ENCODE peak calls at places on chromosome 3, in four cellular contexts. P is adrenal gland, M is lower lobe of right lung, X is neural crest cell. L is an unnamed sample.

GRCh38 chr3:31533169-31533870 is 595 bp downstream of the STT3B start:
- DNase-seq in P (peak; percentile 74), M (peak; percentile 78), X (peak; percentile 39), L (peak; percentile 60)

GRCh38 chr3:59247402-59247841 is 197.6 kb upstream of the CFAP20DC start:
- DNase-seq in P (no peak), M (no peak), X (no peak), L (no peak)

GRCh38 chr3:178063475-178063874 is 472.8 kb upstream of the KCNMB2 start:
- DNase-seq in P (no peak), M (no peak), X (no peak), L (no peak)

GRCh38 chr3:153591566-153592221 is 429.7 kb downstream of the RAP2B start:
- DNase-seq in P (no peak), M (no peak), X (no peak), L (no peak)

GRCh38 chr3:153599685-153600084 is 437.7 kb downstream of the RAP2B start:
- DNase-seq in P (no peak), M (no peak), X (no peak), L (no peak)

GRCh38 chr3:192915724-192916123 is 1.9 kb downstream of the MB21D2 start:
- DNase-seq in P (no peak), M (no peak), X (no peak), L (no peak)

GRCh38 chr3:64656544-64656943 is 31.3 kb downstream of the ADAMTS9 start:
- DNase-seq in P (no peak), M (no peak), X (no peak), L (no peak)

GRCh38 chr3:182570934-182571594 is 222.2 kb upstream of the ATP11B start:
- DNase-seq in P (no peak), M (no peak), X (no peak), L (no peak)

GRCh38 chr3:69282191-69282590 is 103.7 kb downstream of the FRMD4B start:
- DNase-seq in P (no peak), M (no peak), X (no peak), L (no peak)

GRCh38 chr3:190853464-190853863 is 9.0 kb downstream of the GMNC start:
- DNase-seq in P (no peak), M (no peak), X (no peak), L (no peak)

GRCh38 chr3:52046186-52046913 is 10.0 kb downstream of the DUSP7 start:
- DNase-seq in P (peak; percentile 91), M (no peak), X (no peak), L (no peak)

GRCh38 chr3:14466179-14466903 is 63.9 kb downstream of the SLC6A6 start:
- DNase-seq in P (no peak), M (no peak), X (no peak), L (no peak)

GRCh38 chr3:131349454-131349853 is 32.1 kb upstream of the NUDT16 start:
- DNase-seq in P (no peak), M (no peak), X (no peak), L (no peak)

GRCh38 chr3:133230191-133230590 is 169.7 kb upstream of the BFSP2 start:
- DNase-seq in P (no peak), M (no peak), X (no peak), L (no peak)

GRCh38 chr3:150376001-150376848 is 31.9 kb upstream of the TSC22D2 start:
- DNase-seq in P (no peak), M (no peak), X (no peak), L (no peak)

GRCh38 chr3:102979202-102979601 is 544.4 kb downstream of the ZPLD1 start:
- DNase-seq in P (no peak), M (no peak), X (no peak), L (no peak)

GRCh38 chr3:52067046-52067445 is 10.7 kb upstream of the DUSP7 start:
- DNase-seq in P (no peak), M (no peak), X (no peak), L (no peak)

GRCh38 chr3:57758686-57759085 is 2.6 kb downstream of the SLMAP start:
- DNase-seq in P (no peak), M (no peak), X (no peak), L (no peak)

GRCh38 chr3:136547293-136547692 is 204.9 kb downstream of the STAG1 start:
- DNase-seq in P (no peak), M (no peak), X (no peak), L (no peak)

GRCh38 chr3:197516517-197516889 is 39.3 kb downstream of the BDH1 start:
- DNase-seq in P (no peak), M (peak; percentile 29), X (no peak), L (no peak)

GRCh38 chr3:150547045-150547753 is 612 bp downstream of the EIF2A start:
- DNase-seq in P (no peak), M (no peak), X (no peak), L (no peak)

GRCh38 chr3:97916576-97916975 is 55.7 kb downstream of the RIOX2 start:
- DNase-seq in P (no peak), M (no peak), X (no peak), L (no peak)

GRCh38 chr3:196165850-196166249 is 45.4 kb downstream of the ZDHHC19 start:
- DNase-seq in P (no peak), M (no peak), X (no peak), L (no peak)

GRCh38 chr3:193095366-193095765 is 145.7 kb upstream of the PLAAT1 start:
- DNase-seq in P (no peak), M (no peak), X (no peak), L (no peak)

GRCh38 chr3:190122198-190122771 is 1.6 kb upstream of the P3H2 start:
- DNase-seq in P (no peak), M (no peak), X (no peak), L (no peak)

GRCh38 chr3:139260793-139261736 is 82.8 kb upstream of the MRPS22 start:
- DNase-seq in P (peak; percentile 9), M (no peak), X (no peak), L (no peak)

GRCh38 chr3:48598323-48599076 is 3.4 kb upstream of the COL7A1 start:
- DNase-seq in P (no peak), M (no peak), X (no peak), L (no peak)

GRCh38 chr3:5021571-5022092 is 42.4 kb downstream of the BHLHE40 start:
- DNase-seq in P (no peak), M (no peak), X (no peak), L (no peak)

GRCh38 chr3:132629928-132630327 is 29.7 kb downstream of the ACAD11 start:
- DNase-seq in P (no peak), M (no peak), X (no peak), L (no peak)

GRCh38 chr3:115022214-115022613 is 124.9 kb downstream of the ZBTB20 start:
- DNase-seq in P (no peak), M (no peak), X (no peak), L (no peak)

GRCh38 chr3:64859625-64860590 is 172.1 kb upstream of the ADAMTS9 start:
- DNase-seq in P (no peak), M (no peak), X (no peak), L (no peak)

GRCh38 chr3:153734777-153735551 is 386.2 kb upstream of the ARHGEF26 start:
- DNase-seq in P (no peak), M (no peak), X (no peak), L (no peak)

GRCh38 chr3:71150293-71150954 is 433.1 kb downstream of the FOXP1 start:
- DNase-seq in P (no peak), M (no peak), X (no peak), L (no peak)

GRCh38 chr3:21216598-21216997 is 534.4 kb downstream of the ZNF385D start:
- DNase-seq in P (no peak), M (no peak), X (no peak), L (no peak)
- TF ChIP-seq CTCF in P (no peak), M (peak; percentile 14), X (peak; percentile 55), L (no peak)

GRCh38 chr3:129180461-129180860 is 3.2 kb downstream of the CNBP start:
- DNase-seq in P (no peak), M (no peak), X (no peak), L (no peak)

GRCh38 chr3:129183569-129184395 is at the start of gene CNBP:
- DNase-seq in P (peak; percentile 96), M (peak; percentile 95), X (peak; percentile 90), L (peak; percentile 81)

GRCh38 chr3:129181834-129182233 is 1.9 kb downstream of the CNBP start:
- DNase-seq in P (no peak), M (no peak), X (no peak), L (no peak)

GRCh38 chr3:129184396-129184656 is 630 bp upstream of the CNBP start:
- DNase-seq in P (peak; percentile 69), M (no peak), X (peak; percentile 11), L (no peak)

GRCh38 chr3:129182390-129183180 is 1.1 kb downstream of the CNBP start:
- DNase-seq in P (no peak), M (no peak), X (no peak), L (no peak)
- TF ChIP-seq CTCF in P (no peak), M (no peak), X (no peak), L (no peak)

GRCh38 chr3:124119056-124119721 is 127.3 kb upstream of the ROPN1 start:
- DNase-seq in P (peak; percentile 59), M (no peak), X (no peak), L (no peak)
- TF ChIP-seq CTCF in P (no peak), M (no peak), X (no peak), L (no peak)

GRCh38 chr3:121852256-121852655 is 17.2 kb downstream of the EAF2 start:
- DNase-seq in P (no peak), M (no peak), X (no peak), L (no peak)
- TF ChIP-seq CTCF in P (no peak), M (no peak), X (no peak), L (no peak)

L was measured in CD14-positive monocyte.